ENCODE peak calls at places on chromosome 3, in six cellular contexts. X, H, N, J, G and D are unnamed samples.

GRCh38 chr3:8201886-8202285 is 299.7 kb upstream of the LMCD1 start:
- DNase-seq in G (no peak), J (no peak), N (no peak), X (peak), H (no peak), D (no peak)

GRCh38 chr3:16350041-16350952 is 85.3 kb downstream of the OXNAD1 start:
- DNase-seq in G (no peak), H (no peak), N (peak), X (peak), J (no peak), D (no peak)

GRCh38 chr3:47010050-47010712 is 30.7 kb downstream of the NBEAL2 start:
- DNase-seq in N (no peak), X (peak), H (no peak), J (no peak), G (no peak), D (no peak)

GRCh38 chr3:98961161-98962155 is 60.0 kb upstream of the DCBLD2 start:
- DNase-seq in X (no peak), N (no peak), J (no peak), G (no peak), H (no peak), D (no peak)

GRCh38 chr3:29275309-29275708 is 5.6 kb upstream of the RBMS3 start:
- DNase-seq in J (no peak), G (peak), H (no peak), N (no peak), X (no peak), D (no peak)

GRCh38 chr3:104206925-104207324 is 1159.8 kb upstream of the ALCAM start:
- DNase-seq in G (no peak), X (peak), J (no peak), N (no peak), H (no peak), D (no peak)

GRCh38 chr3:42161050-42161935 is 70.1 kb downstream of the TRAK1 start:
- DNase-seq in J (no peak), G (no peak), X (no peak), N (no peak), H (no peak), D (no peak)

GRCh38 chr3:39180183-39180545 is 12.2 kb downstream of the XIRP1 start:
- DNase-seq in J (no peak), H (no peak), X (no peak), N (no peak), G (no peak), D (no peak)

GRCh38 chr3:27653803-27654558 is 68.1 kb downstream of the EOMES start:
- DNase-seq in H (no peak), X (no peak), N (no peak), G (no peak), J (no peak), D (no peak)

GRCh38 chr3:62128028-62128427 is 245.3 kb downstream of the FEZF2 start:
- DNase-seq in J (no peak), G (no peak), N (no peak), H (no peak), X (no peak), D (no peak)

GRCh38 chr3:196988241-196989029 is 19.8 kb upstream of the PIGZ start:
- DNase-seq in G (no peak), H (no peak), X (peak), J (no peak), N (no peak), D (no peak)

GRCh38 chr3:64150527-64151238 is 74.6 kb downstream of the PRICKLE2 start:
- DNase-seq in J (no peak), H (no peak), X (peak), G (peak), N (peak), D (no peak)

GRCh38 chr3:15220661-15221060 is 14.6 kb downstream of the CAPN7 start:
- DNase-seq in H (no peak), J (no peak), G (no peak), N (no peak), X (no peak), D (no peak)

GRCh38 chr3:23761440-23761896 is 44.3 kb upstream of the UBE2E1 start:
- DNase-seq in X (peak), G (no peak), J (no peak), H (no peak), N (peak), D (no peak)

GRCh38 chr3:37179144-37179967 is 5.0 kb upstream of the LRRFIP2 start:
- DNase-seq in J (no peak), X (no peak), G (no peak), H (no peak), N (no peak), D (no peak)

GRCh38 chr3:14921811-14922705 is 25.3 kb upstream of the NR2C2 start:
- DNase-seq in G (no peak), N (no peak), H (no peak), J (no peak), X (no peak), D (no peak)

GRCh38 chr3:131075632-131076328 is 49.1 kb downstream of the NEK11 start:
- DNase-seq in G (no peak), H (no peak), X (peak), J (no peak), N (no peak), D (no peak)

GRCh38 chr3:37988931-37989525 is 1.6 kb upstream of the VILL start:
- DNase-seq in H (no peak), J (no peak), N (no peak), X (no peak), G (no peak), D (no peak)